ENCODE peak calls at places on chromosomes 16 and 17, in five cellular contexts. O is caudate nucleus, L is hippocampal formation, M is NCI-H2171 treated with DMSO at 0.1 percent for 48 hours, U is AG09309. P is an unnamed sample.

GRCh38 chr16:13118091-13118490 is 216.7 kb downstream of the SHISA9 start:
- DNase-seq in O (no peak), L (no peak), M (no peak), U (no peak), P (no peak)

GRCh38 chr16:14129502-14129901 is 58.4 kb downstream of the MRTFB start:
- DNase-seq in O (no peak), L (no peak), M (no peak), U (no peak), P (no peak)

GRCh38 chr17:80023261-80024205 is 12.1 kb downstream of the TBC1D16 start:
- DNase-seq in O (no peak), L (no peak), M (peak), U (no peak), P (no peak)

GRCh38 chr17:48442819-48443218 is 12.8 kb upstream of the SKAP1 start:
- DNase-seq in O (no peak), L (no peak), M (no peak), U (no peak), P (no peak)

GRCh38 chr16:31413943-31414342 is 14.2 kb downstream of the COX6A2 start:
- DNase-seq in O (no peak), L (no peak), M (no peak), U (no peak), P (no peak)

GRCh38 chr17:77528516-77529327 is 388.0 kb downstream of the SEC14L1 start:
- DNase-seq in O (no peak), L (no peak), M (peak), U (no peak), P (no peak)

GRCh38 chr17:70139449-70139993 is 29.8 kb upstream of the KCNJ2 start:
- DNase-seq in O (no peak), L (no peak), M (no peak), U (no peak), P (no peak)

GRCh38 chr17:3962217-3963069 is 1.8 kb downstream of the ATP2A3 start:
- DNase-seq in O (no peak), L (no peak), M (no peak), U (no peak), P (no peak)

P was measured in LoVo.